ENCODE peak calls at places on chromosomes 4 and X, in four cellular contexts. K is HepG2, R is A549, Z is GM12878. X is an unnamed sample.
A peak's percentile ranks its signal among the peaks of the same experiment; 100 is the strongest.

GRCh38 chr4:152709675-152710438 is 30.1 kb upstream of the TMEM154 start:
- DNase-seq in K (no peak), R (no peak), Z (peak; percentile 42), X (no peak)

GRCh38 chr4:13892739-13893105 is 265.2 kb upstream of the BOD1L1 start:
- DNase-seq in K (no peak), R (no peak), Z (no peak), X (no peak)

GRCh38 chrX:14352511-14352910 is 176.8 kb upstream of the GLRA2 start:
- DNase-seq in K (no peak), R (no peak), Z (no peak), X (no peak)

GRCh38 chrX:136310411-136310810 is 9.6 kb downstream of the ADGRG4 start:
- DNase-seq in K (no peak), R (peak; percentile 5), Z (no peak), X (peak; percentile 50)

GRCh38 chrX:78384486-78384885 is 57.1 kb upstream of the CYSLTR1 start:
- DNase-seq in K (no peak), R (no peak), Z (no peak), X (no peak)

GRCh38 chrX:71629467-71629866 is 11.2 kb upstream of the CXCR3 start:
- DNase-seq in K (no peak), R (no peak), Z (no peak), X (no peak)

GRCh38 chr4:76854858-76855257 is 43.1 kb downstream of the SOWAHB start:
- DNase-seq in K (no peak), R (no peak), Z (no peak), X (no peak)

GRCh38 chr4:84063618-84064017 is 435.5 kb downstream of the NKX6-1 start:
- DNase-seq in K (no peak), R (no peak), Z (no peak), X (no peak)

GRCh38 chr4:159937595-159937994 is 834.7 kb downstream of the RAPGEF2 start:
- DNase-seq in K (no peak), R (no peak), Z (no peak), X (no peak)

GRCh38 chr4:8411351-8412180 is 29.0 kb downstream of the ACOX3 start:
- DNase-seq in K (no peak), R (no peak), Z (no peak), X (no peak)

GRCh38 chr4:118277243-118277642 is 75.6 kb downstream of the PRSS12 start:
- DNase-seq in K (no peak), R (no peak), Z (no peak), X (no peak)

GRCh38 chr4:165088366-165088765 is 24.3 kb downstream of the TMEM192 start:
- DNase-seq in K (no peak), R (no peak), Z (no peak), X (no peak)

DNA sequence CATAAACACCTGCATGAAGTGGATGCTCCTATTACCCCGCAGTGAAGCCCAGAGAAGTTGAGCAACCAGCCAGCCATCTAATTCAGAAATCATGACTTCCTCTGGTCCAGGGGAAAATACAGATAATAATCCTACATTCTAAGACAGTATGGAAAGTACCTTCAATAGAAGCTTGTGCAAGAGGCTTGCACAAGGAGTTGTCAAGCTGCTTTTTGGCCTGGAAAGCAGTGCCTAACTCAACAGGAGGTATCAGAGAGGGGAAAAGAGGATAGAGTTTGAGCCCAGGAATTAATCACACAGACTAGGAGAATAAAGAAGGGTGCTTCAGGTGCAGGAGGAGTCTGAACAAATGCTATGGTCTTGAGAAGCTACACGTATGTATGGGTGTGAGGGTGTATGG is 26.7 kb downstream of the TMEM192 start:
- DNase-seq in K (no peak), R (no peak), Z (no peak), X (no peak)
- TF ChIP-seq CHD4 in K (no peak), R (no peak), Z (no peak), X (no peak)

GRCh38 chr4:121655320-121656268 is 41.2 kb downstream of the ANXA5 start:
- DNase-seq in K (no peak), R (no peak), Z (no peak), X (no peak)

GRCh38 chr4:121653986-121654385 is 42.8 kb downstream of the ANXA5 start:
- DNase-seq in K (no peak), R (no peak), Z (no peak), X (no peak)

GRCh38 chr4:121654738-121655137 is 42.0 kb downstream of the ANXA5 start:
- DNase-seq in K (no peak), R (no peak), Z (peak; percentile 1), X (no peak)

GRCh38 chr4:121658125-121658524 is 38.7 kb downstream of the ANXA5 start:
- DNase-seq in K (no peak), R (no peak), Z (no peak), X (no peak)

GRCh38 chr4:121656269-121656641 is 40.5 kb downstream of the ANXA5 start:
- DNase-seq in K (peak; percentile 50), R (no peak), Z (peak; percentile 7), X (peak; percentile 47)
- TF ChIP-seq CHD4 in K (no peak), R (no peak), Z (no peak), X (no peak)

DNA sequence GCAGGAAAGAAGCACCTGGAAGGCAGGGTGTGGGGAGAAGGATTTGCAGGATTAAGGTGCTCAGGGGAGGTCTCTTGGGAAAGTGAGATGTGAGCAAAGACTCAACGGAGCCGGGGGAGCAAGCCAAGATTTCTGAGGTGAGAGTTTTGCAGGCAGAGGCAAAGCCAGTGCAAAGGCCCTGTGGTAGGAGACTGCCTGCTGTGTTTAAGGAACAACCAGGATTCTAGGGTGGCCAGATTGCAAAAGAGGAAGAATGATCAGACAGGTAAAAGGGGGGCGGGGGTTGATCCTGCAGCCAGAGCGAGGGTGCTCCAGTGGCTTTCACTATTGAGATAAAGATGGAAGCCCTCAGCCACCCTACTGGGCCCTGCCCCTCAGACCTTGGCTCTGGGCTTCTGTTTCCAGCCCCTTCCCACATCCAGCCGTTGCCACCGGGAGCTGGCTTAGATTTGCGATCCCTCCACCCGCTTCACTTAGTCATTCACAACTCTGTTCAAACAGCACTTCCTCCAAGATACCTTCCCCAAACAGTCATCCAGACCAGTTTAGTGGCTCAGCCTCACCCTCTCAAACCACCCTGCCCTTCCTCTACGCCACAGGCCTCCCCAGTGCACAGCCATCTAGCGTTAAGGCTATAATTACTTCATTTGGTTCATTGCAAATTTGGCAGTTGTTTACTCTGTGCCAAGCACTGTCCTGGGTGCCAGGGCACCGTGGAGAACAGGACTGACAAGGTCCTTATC is 23.3 kb upstream of the BCOR start:
- DNase-seq in K (no peak), R (no peak), Z (no peak), X (no peak)
- TF ChIP-seq CHD4 in K (no peak), R (no peak), Z (no peak), X (no peak)

DNA sequence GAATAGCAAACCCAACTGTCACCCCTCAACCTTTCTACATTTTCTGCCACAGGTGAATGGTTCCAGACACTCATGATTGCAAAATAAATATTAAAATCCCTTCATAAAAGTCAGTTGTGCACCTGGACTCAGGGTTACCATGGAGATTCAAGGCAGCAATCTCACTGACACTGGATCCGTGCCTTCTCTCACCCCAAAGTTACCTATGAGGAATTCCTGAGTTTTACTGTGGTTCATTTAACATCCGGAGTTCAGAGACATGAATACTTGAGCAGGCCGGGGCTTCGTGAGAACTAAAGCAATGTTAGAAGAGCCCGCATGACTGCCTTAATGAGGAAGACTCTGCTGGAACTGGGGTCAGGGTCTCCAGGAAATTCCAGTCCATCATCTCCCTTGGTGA is 12.5 kb upstream of the CLNK start:
- DNase-seq in K (no peak), R (no peak), Z (no peak), X (no peak)
- TF ChIP-seq CHD4 in K (no peak), R (no peak), Z (no peak), X (no peak)

DNA sequence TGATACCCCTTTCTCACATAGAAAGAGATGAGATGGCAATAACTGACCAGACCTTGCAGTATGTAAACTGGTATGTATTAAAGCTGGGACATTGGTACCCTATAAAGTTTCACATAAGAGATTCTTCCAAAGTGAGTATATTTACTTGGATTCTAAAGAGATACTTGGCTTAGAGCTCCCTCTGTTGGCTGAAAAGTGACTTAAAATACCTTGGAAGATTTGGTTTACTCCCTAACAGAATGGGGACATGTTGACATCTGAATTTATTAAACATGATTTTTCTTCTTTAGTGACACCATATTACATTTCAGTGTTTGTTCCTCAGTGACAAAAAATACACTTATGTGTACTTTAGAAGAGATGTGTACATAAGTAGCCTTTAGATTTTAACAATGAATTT is 47.9 kb upstream of the RGN start:
- DNase-seq in K (peak; percentile 53), R (peak; percentile 46), Z (peak; percentile 2), X (peak; percentile 69)
- TF ChIP-seq CHD4 in K (no peak), R (no peak), Z (no peak), X (no peak)

GRCh38 chr4:70976251-70976650 is 17.2 kb upstream of the DCK start:
- DNase-seq in K (no peak), R (no peak), Z (no peak), X (no peak)

GRCh38 chr4:70980196-70980595 is 13.3 kb upstream of the DCK start:
- DNase-seq in K (peak; percentile 9), R (no peak), Z (no peak), X (no peak)

GRCh38 chr4:70984587-70984986 is 8.9 kb upstream of the DCK start:
- DNase-seq in K (no peak), R (no peak), Z (no peak), X (no peak)

DNA sequence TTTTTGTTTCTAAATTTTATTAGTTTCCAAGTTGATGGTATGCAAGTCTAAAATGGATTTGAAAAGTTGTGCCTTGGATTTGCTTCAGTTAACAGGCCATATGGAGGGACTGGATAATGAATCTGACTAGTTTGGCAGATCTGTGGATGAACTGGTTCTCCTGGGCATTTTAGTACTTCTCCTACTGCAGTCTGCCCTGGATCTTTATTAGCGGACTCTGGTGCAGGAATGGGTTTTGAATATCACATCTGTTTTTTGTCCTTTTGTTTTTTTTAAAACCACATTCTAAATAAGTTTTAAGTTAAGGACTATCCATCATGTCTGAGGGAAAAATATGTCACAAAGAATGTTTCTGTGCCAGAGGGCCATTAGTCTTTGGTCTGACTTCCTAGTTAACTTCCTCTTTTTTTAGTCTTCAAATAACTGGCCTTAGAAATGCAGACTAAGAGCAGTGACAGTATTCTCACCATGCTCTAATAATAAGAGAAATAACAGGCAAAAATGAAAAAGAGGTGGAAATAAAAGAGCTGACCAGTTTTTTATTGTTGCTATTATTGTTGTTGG is 13.9 kb upstream of the DCK start:
- DNase-seq in K (no peak), R (no peak), Z (no peak), X (no peak)
- TF ChIP-seq CHD4 in K (no peak), R (no peak), Z (no peak), X (no peak)

X was measured in K562.